ENCODE peak calls at places on chromosome 15, in ten cellular contexts. Y is naive thymus-derived CD4-positive, alpha-beta T cell; X is uterus; R is cardiac muscle cell; E is lower lobe of right lung; W is heart left ventricle; V is tibial artery; J is iPS DF 6.9; U is transverse colon; D is A549. L is an unnamed sample. For H3K4me1, the result is how much of the 10 kb centered on the place peaks cover.

GRCh38 chr15:98805434-98806274 is 157.3 kb downstream of the IGF1R start:
- DNase-seq in X (no peak), U (peak), Y (no peak), J (no peak), V (no peak), D (peak), E (no peak), W (no peak), R (no peak), L (no peak)

GRCh38 chr15:78259232-78259631 is 5.1 kb upstream of the DNAJA4 start:
- DNase-seq in W (no peak), U (no peak), Y (no peak), R (no peak), X (no peak), V (no peak), D (no peak), J (no peak), E (no peak), L (no peak)

GRCh38 chr15:51846463-51847230 is 17.2 kb downstream of the TMOD3 start:
- DNase-seq in D (peak), V (no peak), E (no peak), X (no peak), W (no peak), J (no peak), Y (no peak), U (no peak), R (peak), L (no peak)

GRCh38 chr15:45448066-45448510 is 69.7 kb upstream of the GATM start:
- DNase-seq in E (peak), W (no peak), U (no peak), J (no peak), D (peak), V (no peak), Y (no peak), R (no peak), X (no peak), L (no peak)

GRCh38 chr15:69939513-69940440 is 157.9 kb downstream of the TLE3 start:
- DNase-seq in U (no peak), X (no peak), V (no peak), W (no peak), E (no peak), J (peak), R (no peak), D (no peak), Y (no peak), L (no peak)

GRCh38 chr15:56698268-56698667 is 35.0 kb downstream of the ZNF280D start:
- DNase-seq in D (no peak), R (no peak), V (no peak), X (no peak), U (no peak), E (no peak), J (no peak), Y (no peak), W (no peak), L (no peak)

GRCh38 chr15:27082526-27082925 is 111.5 kb downstream of the GABRG3 start:
- DNase-seq in X (no peak), D (no peak), Y (no peak), V (no peak), J (no peak), R (no peak), U (no peak), E (no peak), W (no peak), L (no peak)

GRCh38 chr15:68441045-68441743 is 9.2 kb upstream of the ITGA11 start:
- DNase-seq in U (no peak), D (no peak), Y (no peak), X (no peak), R (peak), W (no peak), J (no peak), V (peak), E (no peak), L (peak)

GRCh38 chr15:85749261-85750151 is 45.2 kb downstream of the KLHL25 start:
- DNase-seq in U (no peak), D (no peak), X (peak), Y (no peak), V (peak), R (peak), W (peak), J (no peak), E (no peak), L (peak)

GRCh38 chr15:27336676-27337075 is 365.7 kb downstream of the GABRG3 start:
- DNase-seq in W (no peak), J (no peak), E (no peak), U (no peak), R (no peak), V (no peak), X (no peak), Y (no peak), D (peak), L (no peak)

GRCh38 chr15:64521201-64521600 is 60.8 kb downstream of the ZNF609 start:
- DNase-seq in U (no peak), V (no peak), J (no peak), R (peak), Y (no peak), X (no peak), E (no peak), D (no peak), W (no peak), L (no peak)

GRCh38 chr15:83206971-83207621 is 527 bp downstream of the HDGFL3 start:
- DNase-seq in V (peak), D (peak), U (peak), X (peak), W (peak), Y (no peak), R (peak), J (no peak), E (peak), L (peak)

GRCh38 chr15:70580958-70581357 is 182.4 kb downstream of the UACA start:
- DNase-seq in V (peak), U (no peak), D (no peak), E (no peak), W (no peak), R (no peak), J (no peak), X (no peak), Y (no peak), L (no peak)

GRCh38 chr15:90184786-90185704 is 16.1 kb upstream of the SEMA4B start:
- DNase-seq in E (peak), W (peak), U (peak), J (no peak), X (peak), D (peak), R (peak), V (peak), Y (peak), L (peak)

GRCh38 chr15:66498501-66499386 is 1.2 kb upstream of the SNAPC5 start:
- DNase-seq in D (peak), J (no peak), Y (peak), W (no peak), R (peak), X (no peak), E (no peak), V (no peak), U (no peak), L (peak)

GRCh38 chr15:47786371-47786770 is 69.1 kb downstream of the SEMA6D start:
- DNase-seq in R (no peak), V (no peak), W (no peak), E (no peak), X (no peak), D (no peak), J (no peak), U (no peak), Y (no peak), L (no peak)

GRCh38 chr15:77295446-77295845 is 124.5 kb downstream of the PEAK1 start:
- DNase-seq in V (no peak), E (no peak), W (no peak), J (no peak), Y (no peak), U (no peak), D (no peak), X (no peak), R (peak), L (no peak)

GRCh38 chr15:85840079-85840801 is 45.5 kb upstream of the KLHL25 start:
- DNase-seq in X (peak), J (peak), U (peak), E (peak), R (peak), Y (peak), V (peak), D (peak), W (peak), L (peak)

GRCh38 chr15:22973286-22973685 is 6.9 kb downstream of the CYFIP1 start:
- DNase-seq in Y (no peak), X (no peak), V (no peak), U (no peak), R (no peak), J (no peak), W (no peak), D (no peak), E (no peak), L (no peak)

GRCh38 chr15:68278345-68279217 is 1.0 kb downstream of the FEM1B start:
- DNase-seq in V (no peak), U (no peak), E (no peak), Y (no peak), D (peak), J (no peak), R (peak), W (no peak), X (no peak), L (peak)

GRCh38 chr15:84910928-84911623 is 26.6 kb downstream of the SLC28A1 start:
- DNase-seq in D (no peak), V (peak), R (no peak), E (no peak), X (no peak), Y (no peak), W (no peak), J (no peak), U (peak), L (no peak)

DNA sequence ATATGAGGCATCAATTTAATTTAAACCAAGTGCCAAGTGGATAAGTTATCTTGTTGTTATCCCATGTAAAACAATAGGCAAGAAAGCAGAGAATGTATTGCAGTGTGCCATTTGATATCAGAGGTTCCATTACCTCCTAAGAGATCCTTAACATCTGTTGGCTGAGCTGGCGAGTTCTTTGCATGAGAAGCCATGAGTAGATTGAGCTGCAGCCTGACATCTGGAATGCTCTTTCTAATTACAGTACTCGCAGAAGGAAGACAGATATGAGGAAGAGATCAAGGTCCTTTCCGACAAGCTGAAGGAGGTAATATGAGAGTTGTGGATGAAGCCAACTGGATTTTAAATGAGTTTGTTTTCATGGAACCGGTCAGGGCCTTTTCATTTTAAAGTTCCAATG is 19.4 kb downstream of the TPM1 start:
- DNase-seq in D (no peak), E (no peak), J (no peak), U (no peak), R (no peak), W (no peak), Y (no peak), V (no peak), X (no peak), L (no peak)
- H3K4me1 ChIP-seq in D (half or more), E (under half), J (under half), U (under half), R (under half), W (under half), Y (under half), V (under half), X (under half), L (under half)

DNA sequence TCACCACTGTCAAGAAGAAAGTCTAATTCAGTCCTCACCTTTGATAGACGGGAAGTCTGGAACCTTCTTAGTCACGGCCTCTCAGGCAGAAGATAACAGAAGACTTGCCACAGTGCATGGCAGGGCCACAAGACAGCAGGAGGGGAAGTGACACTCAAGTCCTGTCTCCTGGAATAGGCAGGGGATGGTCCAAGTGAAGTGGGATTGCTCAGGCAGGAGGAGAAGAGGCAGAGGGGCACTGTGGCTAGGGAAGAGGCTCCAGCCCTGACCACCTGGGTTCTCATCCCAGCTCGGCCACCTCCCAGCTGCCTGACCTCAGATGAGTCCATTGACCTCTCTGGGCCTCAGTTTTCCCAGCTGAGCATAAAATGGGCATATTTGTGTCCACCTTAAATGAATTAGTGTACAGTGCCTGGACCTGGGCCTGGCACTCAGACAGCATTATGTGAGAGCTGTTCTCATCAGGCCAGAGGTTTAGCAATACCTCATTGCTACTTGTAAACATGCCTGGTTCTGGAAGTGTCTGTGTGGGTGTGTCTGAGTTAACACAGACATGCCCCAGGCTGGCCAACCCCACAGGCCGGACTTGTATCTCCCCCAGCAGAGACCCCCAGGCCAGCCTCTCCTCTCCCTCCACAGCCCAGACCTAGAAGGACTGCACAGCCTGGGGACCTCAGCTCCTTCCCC is 11.5 kb upstream of the PCSK6 start:
- DNase-seq in U (no peak), D (no peak), V (no peak), X (no peak), E (no peak), R (peak), Y (no peak), J (no peak), W (peak), L (no peak)
- H3K4me1 ChIP-seq in U (under half), D (under half), V (under half), X (under half), E (under half), R (under half), Y (under half), J (under half), W (under half), L (under half)

GRCh38 chr15:74382004-74382816 is 14.8 kb upstream of the CYP11A1 start:
- DNase-seq in V (peak), R (peak), Y (peak), E (peak), X (peak), U (peak), W (peak), D (peak), J (peak), L (peak)
- H3K4me1 ChIP-seq in V (under half), R (under half), Y (under half), E (under half), X (under half), U (under half), W (under half), D (under half), J (under half), L (under half)

GRCh38 chr15:38069506-38069905 is 135.1 kb downstream of the TMCO5A start:
- DNase-seq in Y (no peak), J (no peak), X (peak), R (peak), E (peak), D (peak), W (peak), U (peak), V (peak), L (peak)
- H3K4me1 ChIP-seq in Y (under half), J (under half), X (under half), R (under half), E (half or more), D (under half), W (under half), U (under half), V (under half), L (under half)

DNA sequence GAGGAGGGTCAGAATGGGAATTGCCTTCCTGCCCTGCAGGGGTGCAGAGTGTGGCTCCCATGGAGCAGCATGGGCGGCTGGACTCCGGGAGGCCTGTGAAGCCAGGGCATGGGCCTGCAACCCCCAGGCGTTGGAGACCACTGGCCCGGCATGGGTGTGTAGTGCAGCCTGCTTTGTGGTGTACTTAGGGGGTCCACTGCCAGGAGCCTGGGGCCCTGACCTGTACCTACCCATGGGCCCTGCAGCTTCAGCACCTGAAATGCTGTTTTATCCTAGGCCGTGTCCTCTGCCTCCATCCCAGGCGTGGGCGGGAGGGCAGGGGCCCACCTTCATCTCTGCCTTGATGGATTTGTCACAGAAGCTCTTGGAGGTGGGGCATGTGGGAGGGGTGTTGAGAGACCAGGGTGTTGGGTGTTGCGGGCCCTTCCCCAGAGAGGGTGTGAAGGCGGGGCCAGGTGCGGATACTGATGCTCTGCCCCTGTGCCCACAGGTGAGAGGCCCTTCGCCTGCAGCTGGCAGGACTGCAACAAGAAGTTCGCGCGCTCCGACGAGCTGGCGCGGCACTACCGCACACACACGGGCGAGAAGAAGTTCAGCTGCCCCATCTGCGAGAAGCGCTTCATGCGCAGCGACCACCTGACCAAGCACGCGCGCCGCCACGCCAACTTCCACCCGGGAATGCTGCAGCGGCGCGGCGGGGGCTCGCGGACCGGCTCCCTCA is 45.0 kb downstream of the KLF13 start:
- DNase-seq in X (no peak), U (no peak), R (no peak), Y (no peak), J (no peak), W (no peak), V (no peak), E (no peak), D (no peak), L (no peak)
- H3K4me1 ChIP-seq in X (under half), U (under half), R (under half), Y (half or more), J (under half), W (under half), V (under half), E (half or more), D (under half), L (under half)

GRCh38 chr15:40300367-40300766 is 7.4 kb downstream of the PLCB2 start:
- DNase-seq in V (no peak), D (no peak), J (no peak), E (no peak), U (no peak), Y (no peak), R (no peak), X (no peak), W (no peak), L (no peak)
- H3K4me1 ChIP-seq in V (under half), D (under half), J (under half), E (under half), U (under half), Y (under half), R (half or more), X (under half), W (under half), L (under half)